ENCODE peak calls at places on chromosomes 11 and 22, in ten cellular contexts. G is cardiac fibroblast, U is AG04450, M is astrocyte of the spinal cord, N is lower leg skin, R is coronary artery, J is neural progenitor cell, S is stomach, E is fibroblast of mammary gland, I is GM23338. L is an unnamed sample.

GRCh38 chr11:72716291-72716690 is 35.9 kb downstream of the ARAP1 start:
- DNase-seq in U (no peak), E (no peak), I (no peak), R (no peak), G (no peak), M (peak; percentile 42), S (no peak), J (no peak), N (no peak), L (no peak)

GRCh38 chr22:43992331-43992821 is 31.7 kb upstream of the PARVB start:
- DNase-seq in R (no peak), N (no peak), G (peak; percentile 25), U (no peak), S (no peak), E (peak; percentile 54), I (no peak), J (no peak), M (peak; percentile 68), L (no peak)

GRCh38 chr11:133896028-133896427 is 50.7 kb upstream of the SPATA19 start:
- DNase-seq in M (no peak), N (no peak), S (no peak), J (no peak), G (no peak), I (no peak), E (no peak), U (no peak), R (no peak), L (no peak)

GRCh38 chr22:36471341-36471821 is 10.1 kb downstream of the TXN2 start:
- DNase-seq in I (no peak), M (peak; percentile 57), G (peak; percentile 83), J (no peak), R (no peak), N (peak; percentile 82), U (no peak), S (no peak), E (peak; percentile 75), L (no peak)

GRCh38 chr11:86502137-86502536 is 127.5 kb downstream of the CCDC81 start:
- DNase-seq in I (no peak), U (no peak), N (no peak), S (no peak), R (no peak), M (no peak), J (no peak), G (no peak), E (no peak), L (no peak)

GRCh38 chr22:43473441-43473840 is 61.6 kb downstream of the MPPED1 start:
- DNase-seq in N (no peak), R (no peak), E (no peak), M (no peak), U (no peak), S (no peak), J (no peak), I (no peak), G (no peak), L (no peak)

GRCh38 chr22:25453058-25453457 is 111.4 kb upstream of the GRK3 start:
- DNase-seq in I (no peak), S (no peak), R (no peak), G (no peak), U (no peak), M (no peak), J (no peak), E (no peak), N (no peak), L (no peak)

GRCh38 chr11:7892751-7893356 is 38.2 kb downstream of the OR10A6 start:
- DNase-seq in R (no peak), S (no peak), U (peak; percentile 50), M (peak; percentile 69), E (peak; percentile 77), I (peak; percentile 85), J (peak; percentile 60), G (peak; percentile 82), N (no peak), L (peak; percentile 24)

GRCh38 chr11:65884716-65885092 is 3.6 kb downstream of the FIBP start:
- DNase-seq in U (no peak), S (peak; percentile 83), G (peak; percentile 78), N (peak; percentile 95), J (peak; percentile 88), M (peak; percentile 70), R (peak; percentile 84), I (peak; percentile 83), E (peak; percentile 73), L (no peak)

GRCh38 chr22:22671506-22671905 is 27.1 kb downstream of the GGTLC2 start:
- DNase-seq in J (no peak), M (no peak), E (no peak), N (no peak), S (no peak), U (no peak), G (no peak), R (no peak), I (no peak), L (no peak)

GRCh38 chr11:62245271-62245753 is 3.3 kb downstream of the SCGB1D2 start:
- DNase-seq in R (no peak), M (peak; percentile 33), S (peak; percentile 28), J (peak; percentile 72), I (peak; percentile 75), G (peak; percentile 55), N (peak; percentile 85), E (peak; percentile 25), U (no peak), L (no peak)
- TF ChIP-seq CTCF in R (no peak), M (peak; percentile 3), S (no peak), J (peak; percentile 62), I (peak; percentile 68), G (peak; percentile 43), N (no peak), E (peak; percentile 19), U (peak; percentile 25), L (peak; percentile 34)

DNA sequence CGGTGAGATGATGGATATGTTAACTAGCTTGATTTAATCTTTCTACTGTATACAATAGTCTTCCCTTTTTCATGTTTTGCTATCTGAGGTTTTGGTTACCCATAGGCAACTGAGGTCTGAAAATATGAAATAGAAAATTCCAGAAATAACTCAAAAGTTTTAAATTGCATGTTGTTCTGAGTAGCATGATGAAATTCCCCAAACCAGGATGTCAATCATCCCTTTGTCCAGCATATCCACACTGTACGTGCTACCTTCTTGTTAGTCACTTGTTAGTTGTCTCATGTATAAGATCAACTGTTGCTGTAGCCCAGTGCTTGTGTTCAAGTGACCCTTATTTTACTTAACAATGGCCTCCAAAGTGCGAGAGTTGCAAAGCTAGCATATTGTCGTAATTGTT is 21.2 kb upstream of the OR10W1 start:
- DNase-seq in M (no peak), I (no peak), S (no peak), G (no peak), J (no peak), E (no peak), N (no peak), R (no peak), U (no peak), L (no peak)
- H3K4me3 ChIP-seq in M (no peak overlapping the region), I (no peak overlapping the region), S (no peak overlapping the region), G (no peak overlapping the region), J (no peak overlapping the region), E (no peak overlapping the region), N (no peak overlapping the region), R (no peak overlapping the region), U (no peak overlapping the region), L (no peak overlapping the region)

GRCh38 chr11:120180571-120181445 is 30.0 kb upstream of the OAF start:
- DNase-seq in M (peak; percentile 27), J (peak; percentile 86), R (peak; percentile 74), N (peak; percentile 83), E (peak; percentile 96), I (peak; percentile 53), G (peak; percentile 79), S (peak; percentile 20), U (no peak), L (no peak)
- TF ChIP-seq CTCF in M (peak; percentile 40), J (peak; percentile 43), R (no peak), N (no peak), E (peak; percentile 53), I (peak; percentile 60), G (peak; percentile 43), S (no peak), U (peak; percentile 32), L (no peak)

DNA sequence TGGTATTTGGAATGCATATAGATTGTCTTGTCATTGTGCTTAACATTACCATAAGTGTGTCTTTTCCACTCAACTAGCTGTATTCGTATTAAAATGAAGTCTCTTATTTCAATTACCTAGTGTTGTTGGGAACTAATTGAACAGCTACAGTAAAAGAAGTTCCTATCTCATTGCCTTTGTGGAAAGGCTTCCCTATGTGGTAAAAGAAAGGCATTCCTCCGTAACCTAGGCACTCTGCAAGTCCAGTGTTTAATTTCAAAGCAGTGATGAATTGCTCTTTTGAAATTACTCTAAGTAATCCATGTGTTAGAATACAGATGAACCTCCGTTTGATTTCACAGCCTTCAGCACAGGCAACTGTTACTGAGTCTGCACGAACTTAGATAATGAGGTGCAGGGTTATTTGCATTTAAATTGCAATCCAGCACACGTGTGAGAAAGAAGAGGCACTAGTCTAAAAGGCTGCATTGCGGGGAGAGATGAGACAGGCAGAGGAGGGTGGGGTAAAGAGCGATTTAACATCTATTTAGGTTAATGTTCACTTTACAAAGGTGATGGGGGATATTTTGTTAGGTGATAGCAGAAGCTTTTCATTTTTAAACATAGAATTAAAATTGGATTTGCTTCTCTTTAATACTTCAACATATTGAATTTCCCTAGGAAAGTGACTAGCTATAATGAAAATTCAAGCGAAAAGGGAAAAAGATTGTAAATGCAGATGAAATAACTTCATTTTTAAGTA is 25.0 kb upstream of the CRTAM start:
- DNase-seq in J (peak; percentile 78), M (no peak), E (no peak), U (no peak), R (no peak), S (no peak), I (peak; percentile 66), G (no peak), N (no peak), L (no peak)
- H3K4me3 ChIP-seq in J (peak overlapping the region; percentile 31), M (no peak overlapping the region), E (no peak overlapping the region), U (no peak overlapping the region), R (no peak overlapping the region), S (no peak overlapping the region), I (peak overlapping the region; percentile 22), G (no peak overlapping the region), N (no peak overlapping the region), L (no peak overlapping the region)

DNA sequence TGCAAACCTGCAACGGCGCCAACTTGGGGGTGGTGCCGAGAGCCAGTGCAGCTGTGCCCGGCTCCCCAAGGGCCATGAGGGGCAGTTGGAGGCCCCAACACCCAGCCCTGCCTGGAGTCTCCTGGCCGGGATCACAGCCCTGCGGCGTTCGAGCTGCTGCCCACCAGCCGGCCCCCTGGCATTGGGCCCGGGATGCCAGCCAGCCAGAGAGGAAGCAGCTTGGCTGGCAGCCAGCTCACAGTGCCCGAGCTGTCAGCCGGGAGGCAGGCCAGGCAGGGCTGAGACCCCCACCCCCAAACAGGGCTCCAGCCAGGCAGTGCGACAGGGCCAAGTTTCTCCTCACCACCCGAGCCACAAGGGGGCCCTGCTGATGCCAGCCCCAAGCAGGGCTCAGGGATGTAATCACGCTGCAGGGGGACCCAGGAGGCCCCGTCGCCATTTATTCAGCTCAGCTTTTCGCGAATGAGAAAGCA is 26.0 kb upstream of the TCF20 start:
- DNase-seq in M (no peak), J (no peak), E (no peak), G (no peak), I (peak; percentile 66), R (no peak), N (no peak), U (no peak), S (peak; percentile 30), L (no peak)
- TF ChIP-seq CTCF in M (peak; percentile 22), J (peak; percentile 42), E (no peak), G (no peak), I (peak; percentile 69), R (no peak), N (no peak), U (peak; percentile 13), S (no peak), L (no peak)